ENCODE peak calls at places on chromosomes 4 and X, in five cellular contexts. V is activated T-cell treated with anti-CD3 and anti-CD28 coated beads for 1 hour, Q is neural crest cell, O is cardiac muscle cell, U is EL. E is an unnamed sample.

GRCh38 chrX:53494427-53494826 is 60.3 kb upstream of the HSD17B10 start:
- DNase-seq in O (peak), U (no peak), Q (no peak), V (no peak), E (peak)

GRCh38 chr4:60868232-60868960 is 331.7 kb upstream of the ADGRL3 start:
- DNase-seq in O (no peak), Q (no peak), U (no peak), V (no peak), E (no peak)

GRCh38 chr4:97367878-97368277 is 775.4 kb downstream of the STPG2 start:
- DNase-seq in U (no peak), V (no peak), O (peak), Q (no peak), E (peak)

GRCh38 chr4:87553182-87553581 is 24.0 kb upstream of the SPARCL1 start:
- DNase-seq in V (no peak), Q (no peak), O (no peak), U (no peak), E (no peak)

GRCh38 chr4:23365086-23365485 is 524.8 kb downstream of the PPARGC1A start:
- DNase-seq in U (no peak), O (no peak), Q (no peak), V (no peak), E (peak)

GRCh38 chr4:189124791-189125190 is 815.9 kb upstream of the FRG1 start:
- DNase-seq in O (no peak), V (no peak), U (no peak), Q (no peak), E (no peak)

GRCh38 chr4:20095805-20096541 is 155.7 kb upstream of the SLIT2 start:
- DNase-seq in V (no peak), Q (no peak), O (no peak), U (peak), E (no peak)

GRCh38 chr4:46389301-46389761 is 597 bp downstream of the GABRA2 start:
- DNase-seq in U (no peak), V (no peak), O (peak), Q (peak), E (peak)

GRCh38 chr4:13529130-13529919 is 15.0 kb downstream of the NKX3-2 start:
- DNase-seq in V (no peak), U (no peak), O (no peak), Q (no peak), E (no peak)

GRCh38 chr4:57265831-57266582 is 155.8 kb upstream of the IGFBP7 start:
- DNase-seq in O (no peak), V (no peak), U (peak), Q (peak), E (no peak)

GRCh38 chr4:159158989-159159388 is 56.1 kb downstream of the RAPGEF2 start:
- DNase-seq in V (no peak), Q (no peak), O (no peak), U (no peak), E (no peak)

GRCh38 chrX:35115205-35115604 is 172.6 kb downstream of the FAM47B start:
- DNase-seq in O (peak), Q (no peak), U (peak), V (no peak), E (no peak)

GRCh38 chr4:139609647-139610046 is 53.6 kb upstream of the SETD7 start:
- DNase-seq in Q (no peak), O (peak), V (no peak), U (peak), E (peak)

GRCh38 chrX:134998246-134998645 is 7.5 kb downstream of the SMIM10 start:
- DNase-seq in Q (no peak), O (no peak), V (no peak), U (peak), E (no peak)

GRCh38 chrX:123607270-123607669 is 125.6 kb downstream of the THOC2 start:
- DNase-seq in V (no peak), U (no peak), O (no peak), Q (no peak), E (no peak)

GRCh38 chr4:139857021-139857420 is 191.4 kb downstream of the MGST2 start:
- DNase-seq in Q (no peak), O (no peak), U (no peak), V (no peak), E (no peak)

GRCh38 chrX:95907081-95907480 is 777.6 kb upstream of the DIAPH2 start:
- DNase-seq in O (no peak), V (no peak), U (no peak), Q (no peak), E (no peak)

GRCh38 chr4:107069049-107069448 is 32.9 kb upstream of the DKK2 start:
- DNase-seq in V (no peak), O (peak), Q (no peak), U (peak), E (peak)

GRCh38 chrX:43958529-43958928 is 14.7 kb downstream of the NDP start:
- DNase-seq in V (no peak), O (peak), U (peak), Q (peak), E (peak)

GRCh38 chrX:154751669-154752271 is 893 bp upstream of the GAB3 start:
- DNase-seq in Q (no peak), V (no peak), U (no peak), O (no peak), E (no peak)

GRCh38 chr4:122045533-122045932 is 93.7 kb upstream of the TRPC3 start:
- DNase-seq in U (peak), O (peak), V (no peak), Q (no peak), E (peak)

GRCh38 chr4:138243369-138243768 is 1.2 kb upstream of the SLC7A11 start:
- DNase-seq in Q (no peak), V (no peak), U (no peak), O (no peak), E (peak)

GRCh38 chrX:124282580-124282979 is 49.9 kb upstream of the TEX13D start:
- DNase-seq in V (no peak), Q (no peak), U (no peak), O (no peak), E (no peak)

GRCh38 chrX:81195712-81196111 is 6.0 kb downstream of the HMGN5 start:
- DNase-seq in O (peak), V (peak), Q (peak), U (peak), E (peak)

GRCh38 chrX:71992711-71993110 is 82.1 kb downstream of the NHSL2 start:
- DNase-seq in U (no peak), O (no peak), V (peak), Q (no peak), E (no peak)

GRCh38 chr4:52588771-52589591 is 70.1 kb downstream of the USP46 start:
- DNase-seq in V (peak), U (peak), O (peak), Q (no peak), E (no peak)

GRCh38 chr4:20352172-20352431 is 100.4 kb downstream of the SLIT2 start:
- DNase-seq in O (no peak), Q (no peak), V (no peak), U (no peak), E (no peak)

GRCh38 chrX:10101269-10101668 is 55.5 kb upstream of the CLCN4 start:
- DNase-seq in U (peak), V (no peak), Q (no peak), O (no peak), E (no peak)

GRCh38 chrX:48956728-48957414 is 536 bp downstream of the OTUD5 start:
- DNase-seq in Q (no peak), U (no peak), V (no peak), O (peak), E (no peak)

E was measured in MCF 10A.